ENCODE peak calls at places on chromosome 10, in eight cellular contexts. J is aorta; I is Peyer's patch; R is CD8-positive, alpha-beta memory T cell; P is A549; N is fibroblast of lung; D is transverse colon; F is prostate gland. C is an unnamed sample.

GRCh38 chr10:43238462-43238861 is 28.4 kb downstream of the RASGEF1A start:
- DNase-seq in P (no peak), I (no peak), N (no peak), J (no peak), F (no peak), R (peak; percentile 39), D (peak; percentile 1), C (no peak)

GRCh38 chr10:100744136-100744979 is 1.0 kb upstream of the PAX2 start:
- DNase-seq in P (peak; percentile 42), F (no peak), J (no peak), N (no peak), R (no peak), I (no peak), D (no peak), C (no peak)

GRCh38 chr10:33352154-33352553 is 17.7 kb upstream of the NRP1 start:
- DNase-seq in D (no peak), R (no peak), F (no peak), I (no peak), N (peak; percentile 72), J (no peak), P (no peak), C (no peak)

GRCh38 chr10:74586088-74586585 is 240.3 kb upstream of the KAT6B start:
- DNase-seq in P (peak; percentile 13), J (no peak), N (peak; percentile 20), R (peak; percentile 67), I (peak; percentile 27), D (no peak), F (peak; percentile 20), C (no peak)

GRCh38 chr10:114874827-114875541 is 53.4 kb downstream of the FHIP2A start:
- DNase-seq in N (peak; percentile 67), R (no peak), I (no peak), J (no peak), F (no peak), D (no peak), P (no peak), C (no peak)

GRCh38 chr10:117000580-117000979 is 4.4 kb downstream of the SHTN1 start:
- DNase-seq in D (no peak), N (no peak), F (no peak), I (no peak), J (no peak), R (no peak), P (peak; percentile 26), C (no peak)

GRCh38 chr10:102424145-102424544 is 3.5 kb downstream of the FBXL15 start:
- DNase-seq in N (no peak), R (no peak), F (no peak), D (no peak), J (no peak), I (no peak), P (no peak), C (no peak)

GRCh38 chr10:26221571-26221970 is 5.0 kb downstream of the GAD2 start:
- DNase-seq in D (no peak), F (no peak), I (no peak), R (no peak), P (no peak), J (no peak), N (no peak), C (no peak)

GRCh38 chr10:43607199-43607573 is 948 bp downstream of the ZNF485 start:
- DNase-seq in D (no peak), F (no peak), N (no peak), J (no peak), R (no peak), P (no peak), I (no peak), C (no peak)

GRCh38 chr10:22713853-22714523 is 390 bp downstream of the PIP4K2A start:
- DNase-seq in D (peak; percentile 30), F (peak; percentile 11), R (peak; percentile 62), N (peak; percentile 30), J (peak; percentile 59), P (no peak), I (peak; percentile 40), C (peak; percentile 30)

GRCh38 chr10:22712246-22712958 is 2.0 kb downstream of the PIP4K2A start:
- DNase-seq in N (peak; percentile 68), I (no peak), J (no peak), F (no peak), R (no peak), P (no peak), D (no peak), C (no peak)

GRCh38 chr10:22711373-22711772 is 3.0 kb downstream of the PIP4K2A start:
- DNase-seq in N (no peak), J (no peak), D (no peak), P (no peak), I (no peak), F (no peak), R (no peak), C (no peak)

GRCh38 chr10:22714524-22715289 is at the start of gene PIP4K2A:
- DNase-seq in P (peak; percentile 59), D (peak; percentile 82), F (peak; percentile 55), I (peak; percentile 79), J (peak; percentile 86), R (peak; percentile 82), N (peak; percentile 76), C (peak; percentile 73)

DNA sequence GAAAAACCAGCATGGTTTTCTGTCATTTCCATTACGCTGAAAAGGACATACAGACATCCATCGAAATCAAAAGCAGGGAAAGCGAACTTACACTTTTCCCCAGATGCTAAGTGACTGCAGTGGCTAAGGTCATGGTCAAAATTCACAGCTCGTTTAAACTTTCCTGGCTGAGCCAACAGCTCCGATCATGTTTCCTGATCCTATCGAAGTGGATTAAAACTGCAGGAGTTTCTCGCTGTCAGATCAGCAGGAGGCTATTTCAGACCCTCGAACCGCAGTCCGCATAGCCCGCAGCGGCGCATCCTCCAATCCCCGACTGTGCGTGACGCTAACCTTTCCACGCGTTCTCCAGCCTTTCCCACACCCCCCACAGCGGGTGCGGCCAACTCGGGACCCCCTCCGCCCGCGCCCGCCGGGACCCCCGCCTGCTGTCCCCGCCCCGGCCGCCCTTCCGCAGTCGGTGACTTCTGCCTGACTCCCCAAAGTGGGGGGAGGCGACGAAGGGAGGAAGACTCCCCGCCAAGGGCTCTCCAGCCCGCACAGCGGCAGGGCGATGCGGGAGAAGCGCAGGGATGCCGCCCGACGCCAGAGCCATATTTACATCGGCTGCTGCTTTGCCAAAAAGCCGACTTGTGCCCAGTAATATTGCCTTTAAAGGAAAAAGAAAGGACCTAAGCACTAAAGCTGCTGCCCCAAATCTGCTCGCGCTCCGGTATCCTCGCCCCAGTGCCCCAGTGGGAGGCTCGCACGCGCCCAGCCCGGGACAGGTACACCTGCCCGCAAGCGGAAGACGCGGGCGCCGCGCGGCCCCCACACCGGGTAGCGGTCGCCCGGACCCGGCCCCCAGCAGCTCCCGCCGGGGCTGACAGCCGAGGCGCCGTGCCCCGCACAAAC is 1.2 kb downstream of the PIP4K2A start:
- DNase-seq in P (no peak), I (peak; percentile 56), F (no peak), R (peak; percentile 65), D (peak; percentile 40), J (peak; percentile 66), N (no peak), C (peak; percentile 30)
- H3K27ac ChIP-seq in P (peak overlapping the region; percentile 84), I (peak overlapping the region; percentile 80), F (peak overlapping the region; percentile 66), R (peak overlapping the region; percentile 88), D (peak overlapping the region; percentile 90), J (peak overlapping the region; percentile 52), N (peak overlapping the region; percentile 52), C (peak overlapping the region; percentile 65)

GRCh38 chr10:88853155-88853554 is 1.5 kb upstream of the ANKRD22 start:
- DNase-seq in R (no peak), J (no peak), D (no peak), N (no peak), I (no peak), P (no peak), F (no peak), C (no peak)

GRCh38 chr10:88852327-88852726 is 683 bp upstream of the ANKRD22 start:
- DNase-seq in D (no peak), N (no peak), P (no peak), I (no peak), F (no peak), R (no peak), J (no peak), C (peak; percentile 61)

GRCh38 chr10:88850712-88851111 is 932 bp downstream of the ANKRD22 start:
- DNase-seq in R (no peak), I (no peak), P (no peak), F (no peak), D (no peak), J (no peak), N (no peak), C (no peak)

GRCh38 chr10:88849224-88849623 is 2.4 kb downstream of the ANKRD22 start:
- DNase-seq in D (no peak), P (no peak), N (peak; percentile 48), F (no peak), I (no peak), R (no peak), J (no peak), C (no peak)

GRCh38 chr10:88851706-88852105 is at the start of gene ANKRD22:
- DNase-seq in D (peak; percentile 86), J (no peak), N (peak; percentile 57), P (peak; percentile 38), R (no peak), F (peak; percentile 93), I (no peak), C (peak; percentile 90)
- H3K4me3 ChIP-seq in D (no peak within 1 kb of the TSS), J (no peak within 1 kb of the TSS), N (no peak within 1 kb of the TSS), P (no peak within 1 kb of the TSS), R (no peak within 1 kb of the TSS), F (no peak within 1 kb of the TSS), I (no peak within 1 kb of the TSS), C (peak within 1 kb of the TSS; percentile 26)

GRCh38 chr10:127928021-127928806 is 21.3 kb downstream of the PTPRE start:
- DNase-seq in I (no peak), R (no peak), J (no peak), D (no peak), P (no peak), F (no peak), N (peak; percentile 84), C (no peak)

GRCh38 chr10:127926455-127926854 is 19.6 kb downstream of the PTPRE start:
- DNase-seq in N (no peak), I (no peak), F (no peak), D (no peak), R (no peak), P (no peak), J (peak; percentile 65), C (no peak)

GRCh38 chr10:127922675-127923366 is 15.9 kb downstream of the PTPRE start:
- DNase-seq in I (no peak), N (peak; percentile 97), R (no peak), J (peak; percentile 92), P (peak; percentile 58), F (no peak), D (peak; percentile 27), C (no peak)

GRCh38 chr10:127923646-127924045 is 16.7 kb downstream of the PTPRE start:
- DNase-seq in F (no peak), I (no peak), D (no peak), R (no peak), N (no peak), P (no peak), J (no peak), C (no peak)

GRCh38 chr10:127925471-127926207 is 18.7 kb downstream of the PTPRE start:
- DNase-seq in I (no peak), F (no peak), N (peak; percentile 50), P (no peak), J (no peak), D (no peak), R (no peak), C (no peak)
- H3K27ac ChIP-seq in I (no peak overlapping the region), F (no peak overlapping the region), N (no peak overlapping the region), P (no peak overlapping the region), J (no peak overlapping the region), D (peak overlapping the region; percentile 9), R (no peak overlapping the region), C (peak overlapping the region; percentile 2)

DNA sequence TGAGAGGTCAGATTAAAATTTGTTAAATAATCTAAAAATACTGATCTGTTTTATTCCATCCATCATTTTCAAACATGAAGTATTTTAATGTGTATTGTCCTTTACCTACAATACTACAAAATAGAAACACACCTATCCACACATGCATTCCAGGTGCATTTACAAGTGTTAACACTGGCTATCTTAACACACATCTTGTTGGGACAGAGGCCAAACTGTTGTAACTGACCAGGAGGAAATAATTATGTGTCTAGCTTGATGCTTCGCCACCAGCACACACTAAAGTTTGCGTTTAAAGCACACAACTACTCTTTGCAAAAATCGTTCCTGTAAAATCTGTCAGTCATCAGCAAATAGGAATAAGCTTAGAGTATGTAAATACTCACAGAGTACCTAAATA is 2.8 kb downstream of the PANK1 start:
- DNase-seq in N (no peak), D (no peak), P (no peak), J (no peak), R (no peak), F (peak; percentile 57), I (no peak), C (no peak)
- H3K4me3 ChIP-seq in N (no peak overlapping the region), D (no peak overlapping the region), P (no peak overlapping the region), J (no peak overlapping the region), R (no peak overlapping the region), F (no peak overlapping the region), I (peak overlapping the region; percentile 95), C (no peak overlapping the region)

C was measured in colonic mucosa.